ENCODE peak calls at places on chromosomes 3 and 15, in five cellular contexts. E, T, Q, P and M are unnamed samples.

GRCh38 chr15:90915808-90916440 is 12.8 kb downstream of the MAN2A2 start:
- DNase-seq in P (no peak), Q (peak), T (peak), E (peak), M (no peak)

GRCh38 chr3:40615110-40615915 is 90.6 kb downstream of the ZNF621 start:
- DNase-seq in P (no peak), Q (no peak), T (no peak), E (no peak), M (no peak)

GRCh38 chr3:22692239-22692638 is 510.9 kb upstream of the UBE2E2 start:
- DNase-seq in P (no peak), E (no peak), T (peak), Q (no peak), M (no peak)

GRCh38 chr15:80822666-80823065 is 43.5 kb downstream of the CEMIP start:
- DNase-seq in T (no peak), Q (no peak), P (no peak), E (no peak), M (no peak)

GRCh38 chr15:92634641-92635272 is 20.8 kb downstream of the FAM174B start:
- DNase-seq in T (no peak), E (no peak), Q (no peak), P (no peak), M (no peak)

GRCh38 chr3:145807990-145808389 is 353.0 kb downstream of the PLOD2 start:
- DNase-seq in P (peak), T (peak), Q (no peak), E (no peak), M (no peak)

GRCh38 chr15:52369030-52369429 is 73.4 kb upstream of the MYO5C start:
- DNase-seq in T (no peak), E (no peak), Q (no peak), P (no peak), M (no peak)

GRCh38 chr15:67819636-67820035 is 5.7 kb upstream of the SKOR1 start:
- DNase-seq in E (no peak), P (no peak), T (no peak), Q (no peak), M (no peak)

GRCh38 chr3:8555705-8556314 is 54.2 kb downstream of the LMCD1 start:
- DNase-seq in T (peak), E (no peak), Q (no peak), P (no peak), M (no peak)

GRCh38 chr3:170585008-170585936 is 603 bp downstream of the SLC7A14 start:
- DNase-seq in P (peak), E (no peak), T (no peak), Q (no peak), M (no peak)

GRCh38 chr3:96977671-96978070 is 163.3 kb downstream of the EPHA6 start:
- DNase-seq in Q (no peak), T (no peak), P (no peak), E (no peak), M (no peak)

GRCh38 chr3:66477846-66478245 is 23.0 kb downstream of the LRIG1 start:
- DNase-seq in Q (no peak), P (no peak), T (no peak), E (no peak), M (no peak)

GRCh38 chr3:195895900-195896360 is 12.4 kb downstream of the TNK2 start:
- DNase-seq in T (no peak), P (no peak), E (peak), Q (peak), M (no peak)

GRCh38 chr3:57184516-57184915 is 15.3 kb downstream of the HESX1 start:
- DNase-seq in Q (no peak), T (peak), P (no peak), E (no peak), M (no peak)

GRCh38 chr3:120172070-120172469 is 77.8 kb upstream of the GSK3B start:
- DNase-seq in E (no peak), P (no peak), Q (no peak), T (no peak), M (no peak)

GRCh38 chr3:115697263-115698053 is 74.1 kb downstream of the GAP43 start:
- DNase-seq in P (no peak), Q (no peak), T (no peak), E (no peak), M (no peak)

GRCh38 chr3:23671901-23672589 is 133.7 kb upstream of the UBE2E1 start:
- DNase-seq in T (peak), P (no peak), E (peak), Q (peak), M (no peak)

GRCh38 chr3:149658444-149659172 is 783 bp upstream of the WWTR1 start:
- DNase-seq in E (peak), P (peak), Q (peak), T (peak), M (peak)
- TF ChIP-seq CTCF in E (peak), P (no peak), Q (no peak), T (peak), M (no peak)

GRCh38 chr3:72231439-72232196 is 446.7 kb upstream of the PROK2 start:
- DNase-seq in T (no peak), P (no peak), Q (no peak), E (no peak), M (no peak)
- TF ChIP-seq CTCF in T (no peak), P (no peak), Q (no peak), E (no peak), M (no peak)

GRCh38 chr3:73188707-73189106 is 127.2 kb downstream of the EBLN2 start:
- DNase-seq in E (no peak), P (no peak), T (no peak), Q (no peak), M (no peak)

GRCh38 chr3:73192036-73192738 is 130.7 kb downstream of the EBLN2 start:
- DNase-seq in E (no peak), P (no peak), T (no peak), Q (no peak), M (no peak)
- TF ChIP-seq CTCF in E (no peak), P (no peak), T (peak), Q (no peak), M (peak)

GRCh38 chr15:79185199-79185598 is 94.6 kb upstream of the RASGRF1 start:
- DNase-seq in Q (no peak), T (no peak), E (no peak), P (no peak), M (no peak)
- TF ChIP-seq CTCF in Q (no peak), T (peak), E (no peak), P (no peak), M (peak)

DNA sequence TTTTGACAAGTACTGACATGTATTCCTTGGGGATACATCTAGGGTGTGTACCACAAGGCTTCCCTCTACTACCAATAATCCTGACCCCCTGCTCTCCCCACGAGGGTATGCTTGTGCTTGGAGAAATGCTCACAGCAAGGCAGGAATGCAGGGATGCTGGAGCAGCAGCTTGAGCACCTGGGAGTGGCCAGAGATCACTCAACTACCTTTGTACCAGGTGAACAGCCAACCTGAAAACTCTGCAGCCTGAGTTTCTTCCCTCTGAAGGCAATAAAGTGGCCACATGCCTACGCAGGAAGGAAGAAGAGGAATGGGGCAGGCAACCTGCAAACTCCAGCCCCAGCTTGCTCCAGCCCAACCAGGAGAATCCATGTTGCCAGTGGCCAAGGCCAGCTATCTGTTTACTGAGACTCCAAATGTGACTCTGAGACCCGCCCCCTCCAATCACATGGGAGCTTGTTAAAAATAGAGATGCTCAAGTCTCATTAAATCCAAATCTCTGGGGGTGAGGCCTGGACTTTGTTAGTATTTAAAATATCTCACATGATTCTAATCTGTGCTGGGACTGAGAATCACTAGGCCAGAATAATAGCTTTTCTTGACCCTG is 224.0 kb upstream of the TBL1XR1 start:
- DNase-seq in Q (no peak), P (no peak), E (no peak), T (no peak), M (no peak)
- TF ChIP-seq CTCF in Q (no peak), P (no peak), E (no peak), T (no peak), M (no peak)

DNA sequence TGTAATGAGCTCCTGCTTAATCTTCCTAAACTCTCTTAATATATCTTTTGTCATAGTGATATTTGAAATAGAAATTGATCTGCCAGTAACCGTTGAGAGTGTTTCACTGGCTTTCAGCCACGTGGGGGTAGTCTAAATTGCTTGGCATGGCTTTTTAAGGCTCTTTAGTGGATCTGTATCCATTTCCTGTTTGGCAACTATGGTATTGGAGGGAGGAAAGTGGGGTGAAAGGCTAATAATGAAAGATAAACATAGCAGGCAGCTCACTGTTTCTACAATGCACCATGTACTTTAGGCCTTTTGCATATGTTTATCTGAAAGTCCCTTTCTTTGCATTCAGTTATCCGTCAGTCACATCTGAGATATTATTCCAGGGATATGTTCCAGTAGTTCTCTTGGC is 10.6 kb downstream of the TOPAZ1 start:
- DNase-seq in P (no peak), Q (no peak), T (no peak), E (no peak), M (no peak)
- TF ChIP-seq CTCF in P (no peak), Q (no peak), T (no peak), E (no peak), M (no peak)